ENCODE peak calls at places on chromosomes 13 and 19, in ten cellular contexts. D is neuronal stem cell; K is AG09319; B is stimulated activated CD8-positive, alpha-beta memory T cell treated with anti-CD3 and anti-CD28 coated beads, Interleukin-4, amount 100 ng/mL, for 24 hours; O is stimulated activated naive B cell treated with anti-CD40 and anti-IgM and Interleukin-4, amounts not matched to agents 10 μg/mL and 1 μg/mL and 100 μg/mL, for 72 hours; U is NCI-H748 treated with DMSO at 0.1 percent for 48 hours; N is HEK293T; X is non-pigmented ciliary epithelial cell; Y is activated T-cell treated with anti-CD3 and anti-CD28 coated beads, Interleukin-2, amount 50 U/mL, for 72 hours; J is astrocyte. Q is an unnamed sample.

GRCh38 chr19:42544146-42544545 is 15.9 kb upstream of the CEACAM1 start:
- DNase-seq in D (no peak), K (no peak), B (no peak), O (no peak), U (no peak), N (no peak), X (no peak), Y (no peak), J (no peak), Q (no peak)

GRCh38 chr19:49064768-49065611 is at the start of gene NTF4:
- DNase-seq in D (peak), K (no peak), B (no peak), O (no peak), U (no peak), N (peak), X (no peak), Y (no peak), J (no peak), Q (peak)

GRCh38 chr19:33434886-33435705 is 61.6 kb downstream of the CEBPG start:
- DNase-seq in D (no peak), K (no peak), B (no peak), O (no peak), U (no peak), N (no peak), X (no peak), Y (no peak), J (peak), Q (no peak)

GRCh38 chr19:33621065-33621785 is 528 bp upstream of the CHST8 start:
- DNase-seq in D (no peak), K (no peak), B (no peak), O (no peak), U (no peak), N (no peak), X (no peak), Y (no peak), J (no peak), Q (peak)

GRCh38 chr19:49061000-49061399 is 3.5 kb upstream of the CGB7 start:
- DNase-seq in D (no peak), K (no peak), B (no peak), O (no peak), U (no peak), N (no peak), X (no peak), Y (no peak), J (no peak), Q (no peak)

GRCh38 chr19:38647368-38647965 is at the start of gene ACTN4:
- DNase-seq in D (peak), K (peak), B (peak), O (peak), U (peak), N (peak), X (peak), Y (peak), J (peak), Q (peak)

GRCh38 chr19:12611361-12611699 is 610 bp downstream of the ZNF791 start:
- DNase-seq in D (peak), K (peak), B (no peak), O (no peak), U (peak), N (peak), X (no peak), Y (no peak), J (peak), Q (peak)

GRCh38 chr13:27132538-27132937 is 39.1 kb downstream of the USP12 start:
- DNase-seq in D (no peak), K (no peak), B (no peak), O (no peak), U (no peak), N (no peak), X (no peak), Y (peak), J (no peak), Q (no peak)

GRCh38 chr19:45142728-45143115 is 18.1 kb downstream of the NKPD1 start:
- DNase-seq in D (no peak), K (no peak), B (no peak), O (no peak), U (no peak), N (no peak), X (no peak), Y (no peak), J (no peak), Q (no peak)

GRCh38 chr19:38247734-38248268 is 8.4 kb downstream of the PPP1R14A start:
- DNase-seq in D (no peak), K (no peak), B (no peak), O (no peak), U (no peak), N (no peak), X (no peak), Y (no peak), J (peak), Q (no peak)

GRCh38 chr19:16337809-16338469 is 13.3 kb downstream of the KLF2 start:
- DNase-seq in D (no peak), K (no peak), B (no peak), O (no peak), U (no peak), N (no peak), X (no peak), Y (no peak), J (no peak), Q (no peak)

GRCh38 chr13:109396266-109396665 is 390.1 kb downstream of the IRS2 start:
- DNase-seq in D (no peak), K (no peak), B (no peak), O (no peak), U (no peak), N (no peak), X (no peak), Y (no peak), J (no peak), Q (no peak)

GRCh38 chr19:10915511-10916091 is 12.8 kb downstream of the YIPF2 start:
- DNase-seq in D (no peak), K (peak), B (no peak), O (no peak), U (no peak), N (no peak), X (no peak), Y (no peak), J (peak), Q (no peak)

GRCh38 chr19:49637865-49638350 is 2.0 kb downstream of the RRAS start:
- DNase-seq in D (no peak), K (peak), B (no peak), O (no peak), U (no peak), N (no peak), X (no peak), Y (peak), J (peak), Q (peak)

GRCh38 chr19:33440241-33440640 is 66.7 kb downstream of the CEBPG start:
- DNase-seq in D (no peak), K (no peak), B (no peak), O (no peak), U (no peak), N (no peak), X (no peak), Y (no peak), J (no peak), Q (no peak)

GRCh38 chr13:73073050-73073449 is 14.2 kb downstream of the KLF5 start:
- DNase-seq in D (no peak), K (no peak), B (no peak), O (no peak), U (no peak), N (no peak), X (no peak), Y (no peak), J (no peak), Q (no peak)

GRCh38 chr13:108495686-108496363 is 133.6 kb upstream of the MYO16 start:
- DNase-seq in D (peak), K (no peak), B (no peak), O (no peak), U (no peak), N (no peak), X (no peak), Y (peak), J (peak), Q (peak)

GRCh38 chr13:89497658-89498057 is 1826.5 kb downstream of the SLITRK5 start:
- DNase-seq in D (no peak), K (no peak), B (no peak), O (no peak), U (no peak), N (no peak), X (no peak), Y (no peak), J (peak), Q (no peak)

GRCh38 chr19:14081797-14082674 is 3.5 kb downstream of the C19orf67 start:
- DNase-seq in D (no peak), K (no peak), B (no peak), O (peak), U (no peak), N (no peak), X (no peak), Y (peak), J (peak), Q (no peak)

GRCh38 chr13:28268800-28269223 is 130.5 kb downstream of the PAN3 start:
- DNase-seq in D (no peak), K (no peak), B (no peak), O (no peak), U (no peak), N (no peak), X (no peak), Y (peak), J (no peak), Q (no peak)

GRCh38 chr19:1864480-1865171 is 1.2 kb upstream of the KLF16 start:
- DNase-seq in D (peak), K (no peak), B (no peak), O (peak), U (no peak), N (peak), X (no peak), Y (peak), J (no peak), Q (peak)

GRCh38 chr19:3655402-3656072 is 28.9 kb upstream of the CACTIN start:
- DNase-seq in D (no peak), K (peak), B (no peak), O (no peak), U (no peak), N (no peak), X (peak), Y (no peak), J (peak), Q (no peak)

GRCh38 chr19:18029617-18030338 is 21.8 kb downstream of the ARRDC2 start:
- DNase-seq in D (no peak), K (no peak), B (no peak), O (no peak), U (peak), N (no peak), X (no peak), Y (no peak), J (no peak), Q (no peak)

GRCh38 chr13:111558700-111559088 is 238.3 kb downstream of the TEX29 start:
- DNase-seq in D (no peak), K (no peak), B (no peak), O (no peak), U (no peak), N (no peak), X (no peak), Y (no peak), J (no peak), Q (no peak)

GRCh38 chr13:36758345-36758744 is 60.7 kb upstream of the RFXAP start:
- DNase-seq in D (no peak), K (no peak), B (no peak), O (no peak), U (peak), N (no peak), X (no peak), Y (no peak), J (no peak), Q (no peak)

GRCh38 chr19:41997121-41997850 is 3.3 kb upstream of the ATP1A3 start:
- DNase-seq in D (peak), K (no peak), B (peak), O (peak), U (no peak), N (peak), X (no peak), Y (peak), J (peak), Q (peak)

GRCh38 chr13:95536629-95537241 is 15.8 kb upstream of the CLDN10 start:
- DNase-seq in D (no peak), K (no peak), B (no peak), O (no peak), U (peak), N (no peak), X (no peak), Y (no peak), J (no peak), Q (no peak)

GRCh38 chr13:80050252-80050651 is 290.7 kb downstream of the SPRY2 start:
- DNase-seq in D (no peak), K (no peak), B (no peak), O (no peak), U (no peak), N (no peak), X (no peak), Y (no peak), J (peak), Q (no peak)

GRCh38 chr13:19781526-19781925 is 1.2 kb downstream of the PSPC1 start:
- DNase-seq in D (no peak), K (no peak), B (no peak), O (no peak), U (no peak), N (no peak), X (no peak), Y (no peak), J (no peak), Q (no peak)

GRCh38 chr19:4866595-4867424 is 657 bp downstream of the PLIN3 start:
- DNase-seq in D (peak), K (no peak), B (no peak), O (peak), U (no peak), N (no peak), X (no peak), Y (peak), J (no peak), Q (peak)

GRCh38 chr13:101417043-101417406 is 717 bp upstream of the NALCN start:
- DNase-seq in D (no peak), K (no peak), B (no peak), O (no peak), U (peak), N (peak), X (no peak), Y (no peak), J (peak), Q (no peak)

GRCh38 chr13:31522431-31522830 is 216.9 kb upstream of the RXFP2 start:
- DNase-seq in D (no peak), K (no peak), B (no peak), O (no peak), U (no peak), N (no peak), X (no peak), Y (no peak), J (no peak), Q (no peak)

GRCh38 chr19:36604656-36605100 is 435 bp upstream of the ZNF382 start:
- DNase-seq in D (no peak), K (no peak), B (peak), O (peak), U (no peak), N (peak), X (no peak), Y (peak), J (peak), Q (no peak)

GRCh38 chr13:57409121-57409520 is 222.4 kb upstream of the PCDH17 start:
- DNase-seq in D (peak), K (no peak), B (no peak), O (no peak), U (no peak), N (no peak), X (no peak), Y (no peak), J (no peak), Q (peak)

GRCh38 chr19:18319591-18320135 is 3.2 kb downstream of the LSM4 start:
- DNase-seq in D (no peak), K (no peak), B (no peak), O (no peak), U (no peak), N (no peak), X (no peak), Y (no peak), J (no peak), Q (no peak)

Q was measured in ecto neural progenitor cell.